ENCODE peak calls at places on chromosomes 13 and 19, in five cellular contexts. T is nephron progenitor cell, L is H54, J is HT1080, Y is AG04449. R is an unnamed sample.

GRCh38 chr13:65966991-65967451 is 1263.1 kb downstream of the PCDH9 start:
- DNase-seq in T (no peak), J (peak), Y (no peak), L (peak), R (peak)

GRCh38 chr13:88919970-88920628 is 1248.9 kb downstream of the SLITRK5 start:
- DNase-seq in J (no peak), Y (no peak), L (no peak), T (no peak), R (no peak)

GRCh38 chr13:65959305-65959704 is 1270.8 kb downstream of the PCDH9 start:
- DNase-seq in Y (peak), T (no peak), L (no peak), J (no peak), R (no peak)

GRCh38 chr19:279656-280055 is 11.5 kb downstream of the PLPP2 start:
- DNase-seq in Y (no peak), T (no peak), L (no peak), J (no peak), R (no peak)

GRCh38 chr19:3440082-3440481 is 40.2 kb downstream of the SMIM24 start:
- DNase-seq in Y (no peak), L (peak), J (no peak), T (no peak), R (no peak)

GRCh38 chr13:27960362-27961226 is 8.5 kb downstream of the CDX2 start:
- DNase-seq in Y (no peak), J (peak), T (peak), L (peak), R (no peak)

GRCh38 chr19:46040952-46041500 is at the start of gene IGFL4:
- DNase-seq in J (no peak), T (no peak), Y (no peak), L (no peak), R (no peak)

GRCh38 chr19:19209372-19209771 is 2.4 kb upstream of the NCAN start:
- DNase-seq in T (no peak), Y (no peak), L (no peak), J (no peak), R (no peak)

GRCh38 chr13:23715762-23716235 is 145.6 kb downstream of the TNFRSF19 start:
- DNase-seq in J (peak), T (peak), Y (no peak), L (no peak), R (no peak)

GRCh38 chr19:32691291-32691951 is at the start of gene NUDT19:
- DNase-seq in L (peak), J (peak), T (peak), Y (no peak), R (no peak)

R was measured in epithelial cell of proximal tubule.